ENCODE peak calls at places on chromosomes 3 and 15, in ten cellular contexts. Z, A, R, V, O, X, B, P, T and H are unnamed samples.

GRCh38 chr3:121473001-121473400 is 72.8 kb downstream of the POLQ start:
- DNase-seq in Z (no peak), A (no peak), R (no peak), V (no peak), O (no peak), X (no peak), B (no peak), P (no peak), T (no peak), H (no peak)

GRCh38 chr15:47422901-47423300 is 294.4 kb upstream of the SEMA6D start:
- DNase-seq in Z (no peak), A (peak; percentile 63), R (no peak), V (no peak), O (no peak), X (no peak), B (no peak), P (no peak), T (no peak), H (no peak)

GRCh38 chr15:77871838-77872371 is 205.6 kb downstream of the TBC1D2B start:
- DNase-seq in Z (no peak), A (no peak), R (peak; percentile 52), V (no peak), O (no peak), X (no peak), B (no peak), P (no peak), T (no peak), H (no peak)

GRCh38 chr3:143464850-143465249 is 345.3 kb downstream of the CHST2 start:
- DNase-seq in Z (no peak), A (peak; percentile 58), R (no peak), V (peak; percentile 31), O (no peak), X (no peak), B (no peak), P (no peak), T (no peak), H (no peak)

GRCh38 chr3:13888576-13888975 is 8.7 kb upstream of the WNT7A start:
- DNase-seq in Z (no peak), A (no peak), R (no peak), V (no peak), O (no peak), X (no peak), B (no peak), P (no peak), T (no peak), H (no peak)

GRCh38 chr15:51864408-51865056 is 35.1 kb downstream of the TMOD3 start:
- DNase-seq in Z (no peak), A (peak; percentile 35), R (peak; percentile 38), V (no peak), O (no peak), X (no peak), B (no peak), P (peak; percentile 25), T (no peak), H (no peak)

GRCh38 chr3:115825046-115825445 is 201.7 kb downstream of the GAP43 start:
- DNase-seq in Z (no peak), A (peak; percentile 38), R (no peak), V (no peak), O (no peak), X (no peak), B (no peak), P (no peak), T (no peak), H (no peak)

GRCh38 chr3:61381745-61382392 is 130.6 kb upstream of the FHIT start:
- DNase-seq in Z (no peak), A (peak; percentile 24), R (no peak), V (peak; percentile 9), O (peak; percentile 49), X (no peak), B (no peak), P (peak; percentile 18), T (no peak), H (peak; percentile 44)

GRCh38 chr3:189631409-189631808 is 220 bp downstream of the TP63 start:
- DNase-seq in Z (no peak), A (peak; percentile 16), R (no peak), V (no peak), O (no peak), X (no peak), B (no peak), P (no peak), T (no peak), H (no peak)

GRCh38 chr15:74394090-74394846 is 26.8 kb upstream of the CYP11A1 start:
- DNase-seq in Z (no peak), A (no peak), R (no peak), V (no peak), O (no peak), X (no peak), B (no peak), P (no peak), T (no peak), H (no peak)

GRCh38 chr3:124032881-124033359 is 41.0 kb upstream of the ROPN1 start:
- DNase-seq in Z (peak; percentile 86), A (peak; percentile 81), R (peak; percentile 91), V (peak; percentile 35), O (peak; percentile 80), X (peak; percentile 90), B (peak; percentile 59), P (peak; percentile 88), T (peak; percentile 89), H (peak; percentile 96)

GRCh38 chr3:97579365-97579764 is 185.2 kb upstream of the ARL6 start:
- DNase-seq in Z (no peak), A (no peak), R (no peak), V (no peak), O (peak; percentile 98), X (no peak), B (no peak), P (no peak), T (no peak), H (peak; percentile 79)

GRCh38 chr3:172478116-172478515 is 29.9 kb upstream of the GHSR start:
- DNase-seq in Z (no peak), A (no peak), R (no peak), V (no peak), O (no peak), X (no peak), B (no peak), P (no peak), T (no peak), H (peak; percentile 14)

GRCh38 chr15:85142324-85142723 is 160.7 kb downstream of the PDE8A start:
- DNase-seq in Z (no peak), A (peak; percentile 67), R (no peak), V (peak; percentile 79), O (no peak), X (no peak), B (no peak), P (peak; percentile 27), T (no peak), H (no peak)

GRCh38 chr15:25763206-25763880 is 99.8 kb downstream of the ATP10A start:
- DNase-seq in Z (no peak), A (no peak), R (no peak), V (no peak), O (no peak), X (peak; percentile 27), B (no peak), P (no peak), T (peak; percentile 7), H (no peak)

GRCh38 chr3:133595341-133595740 is 21.9 kb downstream of the CDV3 start:
- DNase-seq in Z (no peak), A (no peak), R (no peak), V (no peak), O (no peak), X (no peak), B (no peak), P (peak; percentile 32), T (no peak), H (no peak)

GRCh38 chr3:55549172-55549571 is 62.1 kb upstream of the WNT5A start:
- DNase-seq in Z (no peak), A (no peak), R (no peak), V (no peak), O (no peak), X (no peak), B (no peak), P (no peak), T (no peak), H (no peak)

GRCh38 chr15:100879461-100880138 is at the start of gene ALDH1A3:
- DNase-seq in Z (no peak), A (peak; percentile 42), R (peak; percentile 52), V (no peak), O (no peak), X (no peak), B (no peak), P (peak; percentile 56), T (no peak), H (peak; percentile 34)

GRCh38 chr3:60669636-60670035 is 581.6 kb downstream of the FHIT start:
- DNase-seq in Z (no peak), A (no peak), R (peak; percentile 74), V (no peak), O (no peak), X (no peak), B (no peak), P (no peak), T (no peak), H (no peak)

GRCh38 chr3:142285057-142285666 is 59.8 kb upstream of the GK5 start:
- DNase-seq in Z (no peak), A (no peak), R (no peak), V (no peak), O (no peak), X (no peak), B (no peak), P (no peak), T (no peak), H (no peak)

GRCh38 chr15:74869726-74870407 is 3.3 kb downstream of the SCAMP2 start:
- DNase-seq in Z (peak; percentile 48), A (peak; percentile 37), R (no peak), V (no peak), O (no peak), X (no peak), B (no peak), P (no peak), T (no peak), H (no peak)

GRCh38 chr3:4615734-4616133 is 122.6 kb downstream of the ITPR1 start:
- DNase-seq in Z (no peak), A (no peak), R (no peak), V (no peak), O (no peak), X (no peak), B (no peak), P (no peak), T (no peak), H (no peak)

GRCh38 chr3:43153189-43154083 is 47.6 kb upstream of the POMGNT2 start:
- DNase-seq in Z (peak; percentile 40), A (peak; percentile 74), R (no peak), V (no peak), O (peak; percentile 80), X (peak; percentile 5), B (peak; percentile 10), P (no peak), T (peak; percentile 84), H (no peak)

GRCh38 chr3:180252683-180253082 is 215.9 kb upstream of the PEX5L start:
- DNase-seq in Z (no peak), A (no peak), R (no peak), V (no peak), O (no peak), X (no peak), B (no peak), P (no peak), T (no peak), H (peak; percentile 25)

GRCh38 chr3:45858809-45859543 is 17.1 kb upstream of the LZTFL1 start:
- DNase-seq in Z (no peak), A (no peak), R (no peak), V (no peak), O (no peak), X (no peak), B (no peak), P (no peak), T (no peak), H (no peak)

GRCh38 chr3:195900426-195901355 is 7.7 kb downstream of the TNK2 start:
- DNase-seq in Z (peak; percentile 80), A (no peak), R (no peak), V (no peak), O (no peak), X (no peak), B (peak; percentile 66), P (no peak), T (no peak), H (no peak)

GRCh38 chr3:46693897-46694235 is 387 bp upstream of the ALS2CL start:
- DNase-seq in Z (no peak), A (no peak), R (no peak), V (no peak), O (no peak), X (no peak), B (no peak), P (no peak), T (no peak), H (no peak)